ENCODE peak calls at places on chromosomes 12 and 14, in six cellular contexts. I, H, V, F, G and X are unnamed samples.
A peak's percentile ranks its signal among the peaks of the same experiment; 100 is the strongest.

GRCh38 chr12:106030210-106031175 is 108.3 kb downstream of the NUAK1 start:
- DNase-seq in I (peak; percentile 93), H (peak; percentile 65), V (peak; percentile 100), F (no peak), G (no peak), X (peak; percentile 83)

GRCh38 chr14:51511265-51511664 is 140.4 kb upstream of the FRMD6 start:
- DNase-seq in I (no peak), H (no peak), V (peak; percentile 25), F (no peak), G (no peak), X (no peak)

GRCh38 chr12:88325076-88325827 is 183.1 kb downstream of the TMTC3 start:
- DNase-seq in I (peak; percentile 92), H (peak; percentile 95), V (peak; percentile 97), F (peak; percentile 93), G (no peak), X (peak; percentile 88)

GRCh38 chr12:16603265-16603915 is 2.6 kb downstream of the LMO3 start:
- DNase-seq in I (no peak), H (no peak), V (no peak), F (no peak), G (no peak), X (no peak)

GRCh38 chr14:30655124-30655523 is 33.0 kb downstream of the SCFD1 start:
- DNase-seq in I (peak; percentile 28), H (peak; percentile 20), V (no peak), F (no peak), G (no peak), X (peak; percentile 5)

GRCh38 chr14:56794088-56794556 is 16.2 kb downstream of the OTX2 start:
- DNase-seq in I (no peak), H (no peak), V (no peak), F (no peak), G (peak; percentile 74), X (no peak)

GRCh38 chr14:31819281-31819680 is 257.8 kb upstream of the ARHGAP5 start:
- DNase-seq in I (peak; percentile 12), H (no peak), V (no peak), F (peak; percentile 20), G (no peak), X (no peak)

GRCh38 chr14:57136669-57137068 is 132.0 kb downstream of the EXOC5 start:
- DNase-seq in I (no peak), H (no peak), V (no peak), F (no peak), G (no peak), X (no peak)

GRCh38 chr14:67704484-67705089 is 2.9 kb downstream of the RDH12 start:
- DNase-seq in I (peak; percentile 79), H (peak; percentile 67), V (peak; percentile 12), F (peak; percentile 54), G (no peak), X (peak; percentile 68)

GRCh38 chr14:74919421-74920165 is 3.5 kb downstream of the RPS6KL1 start:
- DNase-seq in I (peak; percentile 20), H (no peak), V (peak; percentile 40), F (peak; percentile 27), G (no peak), X (no peak)

GRCh38 chr12:99824900-99825562 is 159.7 kb downstream of the ANKS1B start:
- DNase-seq in I (no peak), H (no peak), V (peak; percentile 0), F (no peak), G (no peak), X (no peak)

GRCh38 chr14:101972126-101972785 is 7.9 kb downstream of the DYNC1H1 start:
- DNase-seq in I (peak; percentile 100), H (peak; percentile 99), V (peak; percentile 99), F (peak; percentile 99), G (no peak), X (peak; percentile 99)
- H3K9ac ChIP-seq in I (peak overlapping the region; percentile 83), H (peak overlapping the region; percentile 44), V (peak overlapping the region; percentile 82), F (peak overlapping the region; percentile 11), G (no peak overlapping the region), X (peak overlapping the region; percentile 81)

GRCh38 chr12:130860311-130860710 is 11.6 kb upstream of the RAN start:
- DNase-seq in I (no peak), H (no peak), V (no peak), F (no peak), G (no peak), X (no peak)

GRCh38 chr12:130868412-130868811 is 3.5 kb upstream of the RAN start:
- DNase-seq in I (no peak), H (no peak), V (no peak), F (no peak), G (no peak), X (no peak)

GRCh38 chr12:130859128-130859527 is 12.7 kb upstream of the RAN start:
- DNase-seq in I (no peak), H (no peak), V (no peak), F (no peak), G (no peak), X (no peak)

GRCh38 chr12:130862161-130862560 is 9.7 kb upstream of the RAN start:
- DNase-seq in I (no peak), H (no peak), V (no peak), F (no peak), G (peak; percentile 73), X (no peak)

DNA sequence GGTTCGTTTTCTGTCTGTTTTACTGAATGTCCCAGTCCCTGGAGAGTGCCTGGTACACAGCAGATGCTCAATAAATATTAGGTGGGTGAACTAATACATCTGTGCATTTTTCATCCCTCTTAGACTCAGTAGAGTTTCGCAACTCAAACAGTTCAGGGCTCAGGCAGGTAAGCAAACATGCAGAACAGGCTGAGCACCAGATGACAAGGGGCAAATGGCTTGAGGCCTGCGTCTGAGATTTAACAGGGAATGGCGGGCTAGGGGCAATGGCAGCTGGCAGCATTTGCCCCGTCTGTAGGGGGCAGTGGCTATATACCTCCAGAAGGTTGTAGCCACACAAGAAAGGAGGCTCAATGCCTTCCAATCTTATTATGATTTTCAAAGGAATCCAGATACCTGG is 8.6 kb upstream of the RAN start:
- DNase-seq in I (no peak), H (no peak), V (no peak), F (no peak), G (no peak), X (no peak)
- TF ChIP-seq CTCF in I (no peak), H (no peak), V (no peak), F (no peak), G (peak; percentile 53), X (no peak)

DNA sequence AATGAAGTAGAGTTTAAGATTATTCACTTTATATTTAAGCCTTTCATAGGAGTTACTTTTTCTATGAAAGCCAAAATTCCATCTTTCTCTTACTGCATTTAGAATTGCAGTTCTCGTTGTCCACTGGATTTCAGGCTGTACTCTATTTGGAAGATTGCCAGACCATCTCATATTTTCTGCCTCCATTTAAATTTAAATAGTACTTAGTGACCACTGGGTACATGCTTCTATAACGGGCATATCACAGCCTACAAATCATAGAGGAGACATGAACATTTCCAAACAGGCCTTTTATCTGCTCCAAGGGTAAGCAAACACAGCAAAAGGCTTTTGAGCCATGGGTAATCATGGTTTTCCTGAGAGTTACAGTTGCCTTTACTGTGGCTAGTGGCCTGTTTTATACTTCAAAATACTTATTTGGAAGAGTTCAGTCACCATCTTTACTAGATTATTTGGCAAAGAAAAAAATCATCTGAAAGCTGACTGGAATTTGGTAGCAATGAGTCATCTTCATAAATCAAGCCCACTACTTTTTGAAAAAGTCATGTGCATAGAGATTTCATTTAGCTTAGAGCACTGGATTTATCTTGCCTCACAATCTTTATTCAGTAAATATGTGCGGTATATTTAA is 15.7 kb downstream of the ANO6 start:
- DNase-seq in I (peak; percentile 81), H (peak; percentile 87), V (peak; percentile 88), F (peak; percentile 62), G (no peak), X (peak; percentile 82)
- H3K4me1 ChIP-seq in I (peaks cover 54% of the 10 kb centered on the region), H (peaks cover 35% of the 10 kb centered on the region), V (peaks cover 50% of the 10 kb centered on the region), F (peaks cover 51% of the 10 kb centered on the region), G (peaks cover 17% of the 10 kb centered on the region), X (peaks cover 52% of the 10 kb centered on the region)

GRCh38 chr14:96421236-96421635 is 29.3 kb downstream of the AK7 start:
- DNase-seq in I (no peak), H (no peak), V (no peak), F (no peak), G (no peak), X (no peak)

GRCh38 chr14:96423012-96423411 is 31.1 kb downstream of the AK7 start:
- DNase-seq in I (no peak), H (no peak), V (no peak), F (no peak), G (no peak), X (no peak)

GRCh38 chr14:96423446-96424103 is 31.6 kb downstream of the AK7 start:
- DNase-seq in I (no peak), H (no peak), V (no peak), F (no peak), G (no peak), X (no peak)

GRCh38 chr14:96424104-96424989 is 32.4 kb downstream of the AK7 start:
- DNase-seq in I (peak; percentile 89), H (peak; percentile 83), V (peak; percentile 38), F (peak; percentile 65), G (no peak), X (peak; percentile 82)
- H3K9ac ChIP-seq in I (peak overlapping the region; percentile 16), H (no peak overlapping the region), V (peak overlapping the region; percentile 55), F (no peak overlapping the region), G (no peak overlapping the region), X (no peak overlapping the region)

GRCh38 chr14:23299186-23299521 is 3.5 kb downstream of the PPP1R3E start:
- DNase-seq in I (no peak), H (no peak), V (no peak), F (no peak), G (no peak), X (no peak)

GRCh38 chr14:23301288-23301968 is 1.2 kb downstream of the PPP1R3E start:
- DNase-seq in I (peak; percentile 99), H (peak; percentile 98), V (peak; percentile 94), F (peak; percentile 99), G (peak; percentile 97), X (peak; percentile 99)

GRCh38 chr14:23300687-23301223 is 1.9 kb downstream of the PPP1R3E start:
- DNase-seq in I (peak; percentile 29), H (no peak), V (no peak), F (peak; percentile 45), G (no peak), X (peak; percentile 35)

GRCh38 chr14:23299558-23299957 is 3.1 kb downstream of the PPP1R3E start:
- DNase-seq in I (peak; percentile 36), H (peak; percentile 80), V (peak; percentile 39), F (peak; percentile 41), G (no peak), X (peak; percentile 46)

GRCh38 chr14:23299986-23300686 is 2.5 kb downstream of the PPP1R3E start:
- DNase-seq in I (no peak), H (no peak), V (no peak), F (no peak), G (no peak), X (no peak)
- TF ChIP-seq CTCF in I (no peak), H (no peak), V (no peak), F (no peak), G (no peak), X (no peak)

GRCh38 chr14:73743431-73743931 is 29.3 kb upstream of the PNMA1 start:
- DNase-seq in I (no peak), H (no peak), V (no peak), F (no peak), G (peak; percentile 18), X (peak; percentile 67)
- H3K4me1 ChIP-seq in I (peaks cover 78% of the 10 kb centered on the region), H (peaks cover 62% of the 10 kb centered on the region), V (peaks cover 61% of the 10 kb centered on the region), F (peaks cover 91% of the 10 kb centered on the region), G (peaks cover 6% of the 10 kb centered on the region), X (peaks cover 74% of the 10 kb centered on the region)